ENCODE peak calls at places on chromosome 7, in eight cellular contexts. E, Z, I, R, W, T, O and M are unnamed samples.

GRCh38 chr7:12653127-12653917 is 34.1 kb upstream of the ARL4A start:
- DNase-seq in Z (no peak), I (no peak), R (no peak), W (peak; percentile 34), E (no peak), O (no peak), T (no peak), M (no peak)

GRCh38 chr7:129990403-129991192 is 37.8 kb upstream of the UBE2H start:
- DNase-seq in R (no peak), O (no peak), I (no peak), E (no peak), Z (no peak), W (peak; percentile 25), T (no peak), M (no peak)

GRCh38 chr7:41974835-41975234 is 262.2 kb downstream of the GLI3 start:
- DNase-seq in E (no peak), T (no peak), R (no peak), Z (no peak), I (no peak), W (no peak), O (no peak), M (no peak)

GRCh38 chr7:24024689-24025088 is 259.3 kb upstream of the NPY start:
- DNase-seq in O (no peak), I (no peak), W (no peak), Z (no peak), E (no peak), T (no peak), R (no peak), M (no peak)

GRCh38 chr7:112453505-112454171 is 3.4 kb downstream of the IFRD1 start:
- DNase-seq in R (no peak), T (no peak), I (no peak), O (no peak), W (peak; percentile 83), Z (no peak), E (no peak), M (no peak)

GRCh38 chr7:113705439-113705838 is 213.4 kb downstream of the PPP1R3A start:
- DNase-seq in T (no peak), R (no peak), I (no peak), E (no peak), Z (no peak), W (no peak), O (no peak), M (no peak)

GRCh38 chr7:105675873-105676484 is 94.7 kb upstream of the EFCAB10 start:
- DNase-seq in T (peak; percentile 23), W (no peak), I (no peak), R (no peak), E (no peak), O (no peak), Z (no peak), M (no peak)

GRCh38 chr7:1301054-1301811 is 68.6 kb downstream of the UNCX start:
- DNase-seq in O (no peak), E (no peak), W (no peak), Z (no peak), R (no peak), I (no peak), T (no peak), M (no peak)

GRCh38 chr7:128884561-128885369 is 22.1 kb downstream of the ATP6V1F start:
- DNase-seq in R (no peak), W (no peak), Z (no peak), E (no peak), O (no peak), I (no peak), T (no peak), M (peak; percentile 19)

GRCh38 chr7:111593343-111593742 is 31.1 kb upstream of the IMMP2L start:
- DNase-seq in W (no peak), I (no peak), E (no peak), T (no peak), O (no peak), Z (no peak), R (no peak), M (no peak)

GRCh38 chr7:47375121-47375551 is 206.8 kb downstream of the TNS3 start:
- DNase-seq in O (no peak), W (peak; percentile 76), I (no peak), E (no peak), T (peak; percentile 2), Z (no peak), R (no peak), M (no peak)

GRCh38 chr7:13179011-13179574 is 491.7 kb downstream of the ARL4A start:
- DNase-seq in R (no peak), I (peak; percentile 48), T (no peak), W (peak; percentile 6), Z (no peak), E (no peak), O (no peak), M (no peak)

GRCh38 chr7:20275637-20276036 is 55.1 kb upstream of the ITGB8 start:
- DNase-seq in W (peak; percentile 48), I (no peak), R (no peak), Z (no peak), T (no peak), O (no peak), E (no peak), M (no peak)

GRCh38 chr7:133196872-133197612 is 55.8 kb upstream of the EXOC4 start:
- DNase-seq in O (no peak), E (no peak), T (no peak), W (no peak), Z (no peak), R (no peak), I (no peak), M (no peak)

GRCh38 chr7:128352138-128352537 is 8.4 kb upstream of the RBM28 start:
- DNase-seq in T (peak; percentile 33), I (no peak), W (peak; percentile 10), R (no peak), Z (no peak), O (no peak), E (no peak), M (no peak)

GRCh38 chr7:143013473-143013872 is 13.5 kb downstream of the OR9A2 start:
- DNase-seq in R (peak; percentile 29), I (no peak), Z (no peak), E (no peak), W (no peak), O (no peak), T (no peak), M (no peak)

GRCh38 chr7:7498881-7499280 is 36.8 kb downstream of the COL28A1 start:
- DNase-seq in I (no peak), T (no peak), O (no peak), R (no peak), Z (no peak), E (no peak), W (no peak), M (no peak)

GRCh38 chr7:30093351-30094019 is 41.3 kb upstream of the MTURN start:
- DNase-seq in T (no peak), R (no peak), I (no peak), Z (no peak), O (peak; percentile 8), W (peak; percentile 8), E (peak; percentile 52), M (no peak)

GRCh38 chr7:6234384-6234783 is 38.0 kb downstream of the CYTH3 start:
- DNase-seq in W (no peak), I (no peak), T (no peak), R (no peak), Z (no peak), E (no peak), O (no peak), M (no peak)

GRCh38 chr7:26376208-26376917 is 84.7 kb downstream of the SNX10 start:
- DNase-seq in E (no peak), R (no peak), I (no peak), T (peak; percentile 39), Z (no peak), W (no peak), O (no peak), M (peak; percentile 25)

GRCh38 chr7:26372211-26372610 is 80.5 kb downstream of the SNX10 start:
- DNase-seq in O (no peak), Z (no peak), I (no peak), T (no peak), E (no peak), W (no peak), R (no peak), M (no peak)

GRCh38 chr7:26375604-26376207 is 84.0 kb downstream of the SNX10 start:
- DNase-seq in E (no peak), W (no peak), T (no peak), O (no peak), Z (no peak), I (no peak), R (no peak), M (no peak)

GRCh38 chr7:26372738-26373137 is 81.1 kb downstream of the SNX10 start:
- DNase-seq in T (no peak), R (no peak), W (no peak), E (no peak), O (no peak), Z (no peak), I (no peak), M (no peak)

DNA sequence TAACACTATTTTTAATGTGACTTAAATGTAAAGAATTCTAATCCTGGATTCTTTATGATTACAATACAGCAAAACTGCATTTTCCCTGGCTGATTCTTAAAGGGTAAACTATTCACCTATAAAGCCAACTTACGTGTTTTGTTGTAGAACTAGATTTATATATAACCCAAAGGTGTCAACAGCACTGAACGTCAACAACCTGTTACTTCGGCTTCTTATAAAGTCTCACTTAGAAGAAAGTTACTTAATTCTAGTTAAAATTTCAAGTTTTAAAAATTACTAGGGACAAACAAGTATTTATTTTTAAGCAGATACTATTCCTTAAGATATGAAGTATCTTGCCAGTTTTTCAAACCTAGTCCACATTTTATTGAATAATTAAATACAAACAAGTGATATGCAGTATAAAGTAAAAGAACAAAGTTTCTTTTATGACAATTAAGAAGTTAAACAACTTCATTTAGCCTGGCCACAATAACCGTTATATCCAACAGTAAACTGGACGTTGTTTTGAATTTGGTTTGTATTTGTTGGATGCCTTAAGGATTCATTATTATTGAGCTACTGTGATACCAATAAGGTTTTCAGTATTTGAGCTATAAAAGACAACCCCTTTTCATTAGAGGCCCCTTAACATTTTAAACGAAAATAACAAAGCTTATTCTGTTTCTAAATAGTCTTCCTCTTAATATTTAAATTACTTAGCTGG is 83.2 kb downstream of the SNX10 start:
- DNase-seq in R (no peak), Z (no peak), I (no peak), O (no peak), W (no peak), T (no peak), E (no peak), M (no peak)
- H3K4me1 ChIP-seq in R (peaks cover 6% of the 10 kb centered on the region), Z (no peaks in the 10 kb centered on the region), I (peaks cover 9% of the 10 kb centered on the region), O (peaks cover 3% of the 10 kb centered on the region), W (no peaks in the 10 kb centered on the region), T (peaks cover 10% of the 10 kb centered on the region), E (peaks cover 15% of the 10 kb centered on the region), M (peaks cover 2% of the 10 kb centered on the region)

GRCh38 chr7:25643770-25644394 is 415.6 kb upstream of the NPVF start:
- DNase-seq in W (no peak), R (no peak), T (no peak), I (peak; percentile 14), Z (no peak), E (no peak), O (no peak), M (no peak)
- TF ChIP-seq POLR2A in W (no peak), R (no peak), T (no peak), I (no peak), Z (no peak), E (no peak), O (no peak), M (no peak)

GRCh38 chr7:3109516-3109915 is 65.8 kb upstream of the CARD11 start:
- DNase-seq in W (no peak), Z (no peak), T (no peak), O (no peak), R (peak; percentile 35), E (no peak), I (no peak), M (no peak)
- H3K4me1 ChIP-seq in W (no peaks in the 10 kb centered on the region), Z (no peaks in the 10 kb centered on the region), T (no peaks in the 10 kb centered on the region), O (no peaks in the 10 kb centered on the region), R (no peaks in the 10 kb centered on the region), E (no peaks in the 10 kb centered on the region), I (no peaks in the 10 kb centered on the region), M (no peaks in the 10 kb centered on the region)

GRCh38 chr7:28682811-28683210 is 270.5 kb downstream of the CREB5 start:
- DNase-seq in W (no peak), Z (no peak), E (no peak), R (no peak), O (no peak), I (no peak), T (no peak), M (no peak)
- TF ChIP-seq POLR2A in W (no peak), Z (no peak), E (no peak), R (no peak), O (no peak), I (no peak), T (no peak), M (no peak)